ENCODE peak calls at places on chromosomes 2 and 18, in seven cellular contexts. Z is stimulated activated CD8-positive, alpha-beta memory T cell treated with anti-CD3 and anti-CD28 coated beads, Interleukin-2, amount 100 ng/mL, for 48 hours; L is neuronal stem cell; E is HEK293T; X is coronary artery; P is RWPE1; C is T-helper 1 cell. D is an unnamed sample.

GRCh38 chr2:215881582-215881981 is 131.8 kb downstream of the MREG start:
- DNase-seq in E (no peak), Z (no peak), X (no peak), P (no peak), L (no peak), C (no peak), D (peak)

GRCh38 chr2:673615-674318 is 3.4 kb downstream of the TMEM18 start:
- DNase-seq in E (no peak), X (no peak), P (no peak), C (no peak), L (no peak), Z (no peak), D (peak)

GRCh38 chr2:65818873-65819451 is 386.6 kb upstream of the SPRED2 start:
- DNase-seq in C (no peak), P (peak), Z (no peak), E (no peak), L (no peak), X (no peak), D (no peak)

GRCh38 chr18:69936191-69936558 is 11.5 kb downstream of the CD226 start:
- DNase-seq in E (no peak), Z (no peak), L (no peak), P (no peak), C (no peak), X (no peak), D (no peak)

GRCh38 chr2:191045141-191045540 is 31.2 kb upstream of the STAT1 start:
- DNase-seq in Z (no peak), X (no peak), L (no peak), C (no peak), P (no peak), E (no peak), D (peak)

GRCh38 chr2:213281156-213281555 is 3.1 kb upstream of the SPAG16 start:
- DNase-seq in E (no peak), X (no peak), P (no peak), Z (no peak), C (no peak), L (no peak), D (peak)

GRCh38 chr2:75320893-75321292 is 121.6 kb upstream of the TACR1 start:
- DNase-seq in L (no peak), X (no peak), C (no peak), P (no peak), Z (no peak), E (no peak), D (no peak)

GRCh38 chr2:232997749-232998665 is 15.0 kb downstream of the NGEF start:
- DNase-seq in E (no peak), L (no peak), Z (no peak), X (peak), P (no peak), C (no peak), D (no peak)

GRCh38 chr2:160507046-160507407 is 13.4 kb upstream of the RBMS1 start:
- DNase-seq in Z (no peak), P (no peak), C (no peak), X (no peak), E (no peak), L (no peak), D (no peak)

GRCh38 chr2:174656671-174657171 is 59.1 kb upstream of the WIPF1 start:
- DNase-seq in C (no peak), P (no peak), L (no peak), Z (no peak), E (no peak), X (no peak), D (no peak)

GRCh38 chr2:31275976-31276375 is 42.0 kb downstream of the EHD3 start:
- DNase-seq in P (no peak), Z (no peak), E (no peak), X (no peak), L (no peak), C (no peak), D (no peak)

GRCh38 chr2:18299423-18300212 is 260.8 kb downstream of the RDH14 start:
- DNase-seq in Z (no peak), P (peak), X (no peak), C (no peak), E (no peak), L (peak), D (peak)

GRCh38 chr2:65487404-65487803 is 55.0 kb upstream of the SPRED2 start:
- DNase-seq in E (no peak), P (no peak), X (no peak), Z (no peak), L (no peak), C (no peak), D (no peak)

GRCh38 chr2:121059651-121060649 is 225.1 kb downstream of the TFCP2L1 start:
- DNase-seq in E (no peak), C (no peak), X (no peak), L (no peak), P (no peak), Z (no peak), D (no peak)

GRCh38 chr2:109348645-109349554 is 219.9 kb downstream of the SH3RF3 start:
- DNase-seq in C (no peak), E (no peak), L (no peak), X (peak), P (no peak), Z (no peak), D (no peak)

GRCh38 chr2:9288233-9288632 is 81.6 kb downstream of the ASAP2 start:
- DNase-seq in C (no peak), L (no peak), E (no peak), P (peak), Z (no peak), X (no peak), D (peak)

GRCh38 chr2:198117397-198118041 is 313.1 kb downstream of the PLCL1 start:
- DNase-seq in P (no peak), C (no peak), Z (no peak), E (no peak), X (no peak), L (no peak), D (no peak)

GRCh38 chr18:9136315-9137141 is at the start of gene ANKRD12:
- DNase-seq in X (peak), L (peak), C (peak), P (peak), Z (peak), E (peak), D (peak)

GRCh38 chr18:48264508-48264907 is 144.7 kb downstream of the ZBTB7C start:
- DNase-seq in E (no peak), P (no peak), X (no peak), L (no peak), C (no peak), Z (no peak), D (peak)

GRCh38 chr18:66900837-66901236 is 296.9 kb upstream of the CDH19 start:
- DNase-seq in E (no peak), C (no peak), P (no peak), Z (no peak), X (no peak), L (no peak), D (no peak)

GRCh38 chr2:190407246-190407661 is 901 bp upstream of the MFSD6 start:
- DNase-seq in L (peak), P (no peak), Z (no peak), C (peak), E (no peak), X (no peak), D (no peak)

GRCh38 chr2:162092656-162093556 is 18.9 kb upstream of the DPP4 start:
- DNase-seq in Z (no peak), P (peak), X (no peak), E (no peak), L (no peak), C (no peak), D (peak)

GRCh38 chr2:5694016-5694690 is 2.0 kb downstream of the SOX11 start:
- DNase-seq in P (no peak), C (no peak), E (no peak), X (no peak), Z (no peak), L (no peak), D (no peak)

GRCh38 chr2:204177977-204178522 is 241.5 kb downstream of the ICOS start:
- DNase-seq in P (peak), E (peak), X (no peak), Z (peak), C (peak), L (peak), D (peak)

GRCh38 chr2:235238537-235238936 is 255.3 kb upstream of the AGAP1 start:
- DNase-seq in C (no peak), Z (no peak), L (no peak), P (no peak), E (no peak), X (no peak), D (peak)

GRCh38 chr2:112996635-112997034 is 8.6 kb upstream of the IL36A start:
- DNase-seq in X (no peak), E (no peak), Z (peak), P (no peak), C (peak), L (no peak), D (no peak)

GRCh38 chr2:64692401-64692800 is 38.7 kb upstream of the SERTAD2 start:
- DNase-seq in X (no peak), Z (no peak), L (no peak), P (no peak), C (no peak), E (no peak), D (peak)

GRCh38 chr2:73205611-73206010 is 3.2 kb downstream of the NOTO start:
- DNase-seq in Z (no peak), X (no peak), E (no peak), L (no peak), C (no peak), P (no peak), D (no peak)

GRCh38 chr2:240632291-240632670 is 7.0 kb downstream of the GPR35 start:
- DNase-seq in E (no peak), C (no peak), Z (no peak), P (no peak), X (peak), L (no peak), D (no peak)

GRCh38 chr18:13139885-13140450 is 78.6 kb upstream of the LDLRAD4 start:
- DNase-seq in L (no peak), Z (no peak), P (no peak), E (no peak), C (no peak), X (no peak), D (no peak)

GRCh38 chr2:74587664-74588277 is 33.3 kb downstream of the DOK1 start:
- DNase-seq in L (peak), X (peak), P (peak), Z (peak), C (no peak), E (peak), D (peak)

GRCh38 chr2:667332-668000 is 9.7 kb downstream of the TMEM18 start:
- DNase-seq in E (peak), Z (no peak), L (no peak), C (no peak), X (no peak), P (peak), D (peak)

GRCh38 chr18:23151414-23152099 is 16.3 kb downstream of the CABLES1 start:
- DNase-seq in C (no peak), Z (no peak), P (no peak), E (no peak), X (no peak), L (no peak), D (no peak)

GRCh38 chr2:109728809-109729208 is 65.3 kb upstream of the RGPD5 start:
- DNase-seq in Z (no peak), L (no peak), P (no peak), E (no peak), C (no peak), X (no peak), D (peak)

GRCh38 chr2:45681675-45682074 is 30.2 kb downstream of the PRKCE start:
- DNase-seq in E (peak), C (no peak), Z (no peak), X (no peak), L (no peak), P (peak), D (peak)